ENCODE peak calls at places on chromosome 20, in four cellular contexts. One of them, this sample, is unnamed.

GRCh38 chr20:63183422-63184146 is 32.3 kb downstream of the YTHDF1 start:
- DNase-seq in hepatocyte: peak; percentile 58
- DNase-seq in PC-3: peak; percentile 64
- DNase-seq in SK-N-SH: peak; percentile 76
- DNase-seq in this sample: peak; percentile 53

GRCh38 chr20:19882446-19882845 is 124.4 kb downstream of the RIN2 start:
- DNase-seq in hepatocyte: no peak
- DNase-seq in PC-3: no peak
- DNase-seq in SK-N-SH: no peak
- DNase-seq in this sample: no peak

GRCh38 chr20:1816384-1817381 is 78.5 kb upstream of the SIRPA start:
- DNase-seq in hepatocyte: no peak
- DNase-seq in PC-3: peak; percentile 95
- DNase-seq in SK-N-SH: no peak
- DNase-seq in this sample: peak; percentile 94

GRCh38 chr20:19701449-19701848 is 56.6 kb upstream of the RIN2 start:
- DNase-seq in hepatocyte: no peak
- DNase-seq in PC-3: no peak
- DNase-seq in SK-N-SH: no peak
- DNase-seq in this sample: no peak

GRCh38 chr20:60900581-60900980 is 351.5 kb upstream of the CDH4 start:
- DNase-seq in hepatocyte: no peak
- DNase-seq in PC-3: no peak
- DNase-seq in SK-N-SH: no peak
- DNase-seq in this sample: no peak

GRCh38 chr20:35292504-35293285 is 470 bp upstream of the FAM83C start:
- DNase-seq in hepatocyte: no peak
- DNase-seq in PC-3: no peak
- DNase-seq in SK-N-SH: no peak
- DNase-seq in this sample: no peak

GRCh38 chr20:64040231-64041039 is 4.5 kb downstream of the C20orf204 start:
- DNase-seq in hepatocyte: no peak
- DNase-seq in PC-3: no peak
- DNase-seq in SK-N-SH: no peak
- DNase-seq in this sample: no peak

GRCh38 chr20:17014217-17014616 is 212.6 kb upstream of the PCSK2 start:
- DNase-seq in hepatocyte: no peak
- DNase-seq in PC-3: no peak
- DNase-seq in SK-N-SH: peak; percentile 36
- DNase-seq in this sample: no peak

GRCh38 chr20:2656471-2657117 is 4.2 kb downstream of the NOP56 start:
- DNase-seq in hepatocyte: no peak
- DNase-seq in PC-3: no peak
- DNase-seq in SK-N-SH: no peak
- DNase-seq in this sample: no peak

GRCh38 chr20:46312075-46312944 is 4.0 kb upstream of the CDH22 start:
- DNase-seq in hepatocyte: peak; percentile 25
- DNase-seq in PC-3: no peak
- DNase-seq in SK-N-SH: peak; percentile 87
- DNase-seq in this sample: no peak

GRCh38 chr20:6966721-6967120 is 199.2 kb downstream of the BMP2 start:
- DNase-seq in hepatocyte: no peak
- DNase-seq in PC-3: peak; percentile 31
- DNase-seq in SK-N-SH: no peak
- DNase-seq in this sample: peak; percentile 19

GRCh38 chr20:36098364-36098763 is 56.2 kb upstream of the EPB41L1 start:
- DNase-seq in hepatocyte: no peak
- DNase-seq in PC-3: no peak
- DNase-seq in SK-N-SH: no peak
- DNase-seq in this sample: peak; percentile 75

DNA sequence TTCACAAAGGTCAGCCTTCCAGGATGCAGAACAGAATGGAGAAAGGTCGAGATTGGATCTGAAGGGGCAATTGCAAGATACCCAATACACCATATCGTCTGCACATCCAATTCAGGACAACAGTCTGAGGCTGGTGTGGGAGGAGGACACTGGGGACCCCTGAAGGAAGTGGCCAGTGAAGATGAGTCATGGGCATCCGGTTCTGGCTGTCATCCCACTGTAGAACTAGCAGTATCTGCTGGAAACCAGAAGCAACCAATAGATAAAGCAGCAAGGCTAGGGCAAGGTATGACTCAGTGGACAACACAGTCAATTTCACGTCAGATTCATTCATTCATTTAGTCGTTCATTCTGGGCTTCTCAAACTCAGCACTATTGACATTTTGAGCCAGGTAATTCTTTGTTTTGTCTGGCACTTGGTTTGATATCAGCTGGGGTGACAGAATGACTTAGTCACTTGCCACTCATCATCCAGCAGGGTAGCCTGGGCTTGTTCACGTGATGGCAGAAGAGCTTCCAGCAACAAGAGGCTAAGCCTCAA is 30.3 kb upstream of the SHLD1 start:
- DNase-seq in hepatocyte: no peak
- DNase-seq in PC-3: peak; percentile 92
- DNase-seq in SK-N-SH: no peak
- DNase-seq in this sample: peak; percentile 49
- TF ChIP-seq EZH2phosphoT487 in hepatocyte: no peak
- TF ChIP-seq EZH2phosphoT487 in PC-3: no peak
- TF ChIP-seq EZH2phosphoT487 in SK-N-SH: no peak
- TF ChIP-seq EZH2phosphoT487 in this sample: no peak

DNA sequence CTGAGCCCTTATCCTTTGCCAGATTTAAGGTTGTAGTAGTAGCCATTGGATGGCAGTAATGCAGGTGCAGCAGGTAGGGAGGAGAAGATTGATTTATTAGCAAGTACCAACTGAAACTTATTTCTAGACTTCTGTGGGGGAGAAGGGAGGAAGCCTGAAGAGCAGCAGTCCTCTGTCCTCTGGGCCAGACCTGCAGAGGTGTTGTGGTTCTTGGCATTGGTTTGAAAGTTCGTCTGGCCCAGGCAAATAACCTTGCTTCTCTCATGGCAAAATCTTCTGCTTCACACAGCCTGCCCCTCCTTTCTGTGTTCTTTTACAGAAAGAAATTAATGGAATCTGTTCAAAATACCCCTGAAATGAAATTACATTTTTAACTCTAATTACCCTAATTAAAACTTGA is 24.5 kb downstream of the RALY start:
- DNase-seq in hepatocyte: no peak
- DNase-seq in PC-3: no peak
- DNase-seq in SK-N-SH: no peak
- DNase-seq in this sample: no peak
- H3K4me2 ChIP-seq in hepatocyte: no peak overlapping the region
- H3K4me2 ChIP-seq in PC-3: no peak overlapping the region
- H3K4me2 ChIP-seq in SK-N-SH: peak overlapping the region; percentile 57
- H3K4me2 ChIP-seq in this sample: no peak overlapping the region

DNA sequence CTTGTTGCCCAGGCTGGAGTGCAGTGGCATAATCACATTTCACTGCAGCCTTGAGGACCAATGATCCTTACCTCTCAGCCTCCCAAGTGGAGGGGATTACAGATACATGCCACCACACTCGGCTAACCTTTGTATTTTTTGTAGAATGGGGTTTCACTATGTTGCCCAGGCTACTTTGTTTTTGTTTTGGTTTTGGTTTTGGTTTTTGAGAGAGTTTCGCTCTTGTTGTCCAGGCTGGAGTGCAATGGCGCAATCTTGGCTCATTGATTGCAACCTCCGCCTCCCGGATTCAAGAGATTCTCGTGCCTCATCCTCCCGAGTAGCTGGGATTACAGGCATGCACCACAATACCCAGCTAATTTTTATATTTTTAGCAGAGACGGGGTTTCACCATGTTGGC is 105.5 kb downstream of the BMP7 start:
- DNase-seq in hepatocyte: no peak
- DNase-seq in PC-3: no peak
- DNase-seq in SK-N-SH: no peak
- DNase-seq in this sample: peak; percentile 28
- H3K9me2 ChIP-seq in hepatocyte: no peaks in the 10 kb centered on the region
- H3K9me2 ChIP-seq in PC-3: no peaks in the 10 kb centered on the region
- H3K9me2 ChIP-seq in SK-N-SH: no peaks in the 10 kb centered on the region
- H3K9me2 ChIP-seq in this sample: no peaks in the 10 kb centered on the region

GRCh38 chr20:44690781-44691423 is 24.3 kb upstream of the CCN5 start:
- DNase-seq in hepatocyte: no peak
- DNase-seq in PC-3: no peak
- DNase-seq in SK-N-SH: no peak
- DNase-seq in this sample: peak; percentile 56

GRCh38 chr20:44691424-44692423 is 23.4 kb upstream of the CCN5 start:
- DNase-seq in hepatocyte: no peak
- DNase-seq in PC-3: no peak
- DNase-seq in SK-N-SH: peak; percentile 3
- DNase-seq in this sample: peak; percentile 77

GRCh38 chr20:44694159-44694558 is 21.0 kb upstream of the CCN5 start:
- DNase-seq in hepatocyte: no peak
- DNase-seq in PC-3: no peak
- DNase-seq in SK-N-SH: no peak
- DNase-seq in this sample: no peak

GRCh38 chr20:44693625-44694024 is 21.5 kb upstream of the CCN5 start:
- DNase-seq in hepatocyte: no peak
- DNase-seq in PC-3: no peak
- DNase-seq in SK-N-SH: no peak
- DNase-seq in this sample: no peak

DNA sequence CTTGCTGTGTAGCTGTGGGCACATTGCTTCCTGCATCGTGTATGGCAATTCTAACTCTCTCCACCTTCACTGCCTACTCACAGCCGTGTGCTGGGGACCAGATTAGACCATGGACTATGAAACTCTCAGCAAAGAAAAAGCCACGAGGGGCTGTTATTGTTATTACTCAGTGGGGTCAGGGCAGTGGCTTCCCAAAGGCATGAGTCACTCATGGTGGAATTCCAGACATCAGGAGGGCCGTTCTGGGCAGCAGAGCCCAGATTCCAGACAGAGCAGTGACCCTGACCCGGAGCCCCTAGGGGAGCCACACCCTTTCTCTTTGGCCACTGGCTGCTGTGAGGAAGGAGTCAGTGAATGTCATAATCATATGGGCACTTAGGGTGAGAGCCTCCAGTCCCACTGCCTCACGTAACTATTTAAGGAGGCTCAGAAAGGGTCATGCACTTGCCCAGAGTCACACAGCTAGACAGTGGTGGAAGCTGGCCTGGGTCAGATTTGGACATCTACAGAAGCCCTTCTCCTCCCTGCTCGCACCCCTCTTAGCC is 22.2 kb upstream of the CCN5 start:
- DNase-seq in hepatocyte: peak; percentile 86
- DNase-seq in PC-3: peak; percentile 97
- DNase-seq in SK-N-SH: no peak
- DNase-seq in this sample: peak; percentile 97
- TF ChIP-seq EZH2phosphoT487 in hepatocyte: no peak
- TF ChIP-seq EZH2phosphoT487 in PC-3: no peak
- TF ChIP-seq EZH2phosphoT487 in SK-N-SH: no peak
- TF ChIP-seq EZH2phosphoT487 in this sample: peak; percentile 40

GRCh38 chr20:48784273-48784641 is 43.5 kb downstream of the PREX1 start:
- DNase-seq in hepatocyte: no peak
- DNase-seq in PC-3: no peak
- DNase-seq in SK-N-SH: no peak
- DNase-seq in this sample: no peak

GRCh38 chr20:48785256-48785655 is 42.5 kb downstream of the PREX1 start:
- DNase-seq in hepatocyte: no peak
- DNase-seq in PC-3: no peak
- DNase-seq in SK-N-SH: no peak
- DNase-seq in this sample: no peak

GRCh38 chr20:48782073-48782472 is 45.7 kb downstream of the PREX1 start:
- DNase-seq in hepatocyte: no peak
- DNase-seq in PC-3: no peak
- DNase-seq in SK-N-SH: no peak
- DNase-seq in this sample: no peak

GRCh38 chr20:48782901-48783308 is 44.9 kb downstream of the PREX1 start:
- DNase-seq in hepatocyte: no peak
- DNase-seq in PC-3: no peak
- DNase-seq in SK-N-SH: no peak
- DNase-seq in this sample: no peak

DNA sequence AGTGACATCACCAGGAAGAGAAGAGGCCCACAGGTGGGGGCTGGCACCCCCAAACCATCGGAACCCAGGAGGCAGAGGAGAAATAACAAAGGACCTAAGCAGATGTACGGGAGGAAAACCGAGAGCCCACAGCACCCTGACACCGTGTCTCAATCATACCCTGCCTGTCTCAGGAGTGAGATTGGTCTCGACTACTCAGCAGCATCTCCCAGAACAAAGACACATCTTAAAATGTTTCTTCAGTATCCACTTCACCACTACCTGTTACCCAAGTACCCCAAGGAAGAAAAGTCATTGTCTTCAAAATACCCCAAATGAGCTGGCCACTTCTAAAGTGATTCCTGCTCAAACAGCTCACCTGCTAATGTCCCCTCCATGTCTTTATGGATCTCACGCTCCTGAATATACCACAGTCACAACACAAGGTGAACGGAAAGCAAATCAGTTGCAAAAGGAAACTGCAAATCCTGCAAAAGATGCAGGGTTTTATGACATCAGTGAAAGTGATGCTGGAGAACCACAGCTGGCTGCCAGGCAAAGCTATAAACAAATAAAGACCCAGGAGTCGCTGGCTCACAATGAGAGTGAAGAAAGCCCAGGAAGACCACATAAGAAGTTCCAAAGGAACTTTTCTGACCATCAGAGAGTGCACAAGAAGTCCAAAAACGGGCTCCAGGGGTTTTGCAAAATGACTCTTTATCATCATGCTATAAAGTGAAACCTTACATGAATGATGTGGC is 44.1 kb downstream of the PREX1 start:
- DNase-seq in hepatocyte: no peak
- DNase-seq in PC-3: no peak
- DNase-seq in SK-N-SH: no peak
- DNase-seq in this sample: peak; percentile 18
- H3K4me2 ChIP-seq in hepatocyte: no peak overlapping the region
- H3K4me2 ChIP-seq in PC-3: no peak overlapping the region
- H3K4me2 ChIP-seq in SK-N-SH: no peak overlapping the region
- H3K4me2 ChIP-seq in this sample: no peak overlapping the region